ENCODE peak calls at places on chromosomes 11 and 22, in four cellular contexts. T, S, E and J are unnamed samples.

GRCh38 chr11:28767574-28767973 is 659.4 kb downstream of the METTL15 start:
- DNase-seq in T (no peak), S (no peak), E (peak; percentile 54), J (no peak)

GRCh38 chr11:102405501-102405900 is 47.1 kb downstream of the TMEM123 start:
- DNase-seq in T (no peak), S (no peak), E (no peak), J (no peak)

GRCh38 chr11:6813651-6814050 is 14.2 kb upstream of the OR6A2 start:
- DNase-seq in T (no peak), S (no peak), E (no peak), J (no peak)

GRCh38 chr11:119417726-119418540 is 5.0 kb downstream of the THY1 start:
- DNase-seq in T (no peak), S (no peak), E (peak; percentile 80), J (no peak)

GRCh38 chr22:36286096-36286957 is 33.4 kb downstream of the APOL1 start:
- DNase-seq in T (peak; percentile 85), S (peak; percentile 88), E (peak; percentile 80), J (peak; percentile 89)

GRCh38 chr11:116835042-116835772 is 2.2 kb downstream of the APOA1 start:
- DNase-seq in T (peak; percentile 57), S (no peak), E (no peak), J (no peak)

GRCh38 chr11:128620306-128621175 is 33.2 kb upstream of the ETS1 start:
- DNase-seq in T (no peak), S (no peak), E (peak; percentile 6), J (no peak)

GRCh38 chr22:32005453-32005852 is 37.6 kb upstream of the SLC5A1 start:
- DNase-seq in T (no peak), S (no peak), E (peak; percentile 66), J (no peak)

GRCh38 chr11:128716661-128717210 is 22.9 kb downstream of the FLI1 start:
- DNase-seq in T (no peak), S (no peak), E (peak; percentile 79), J (no peak)

GRCh38 chr22:20456064-20456721 is 18.6 kb upstream of the SCARF2 start:
- DNase-seq in T (peak; percentile 75), S (peak; percentile 84), E (peak; percentile 91), J (peak; percentile 75)

GRCh38 chr11:30919389-30920172 is 333.4 kb upstream of the MPPED2 start:
- DNase-seq in T (peak; percentile 36), S (no peak), E (no peak), J (no peak)

GRCh38 chr11:69439127-69439526 is 42.3 kb upstream of the LINC01488 start:
- DNase-seq in T (no peak), S (no peak), E (no peak), J (no peak)

GRCh38 chr22:17781319-17782031 is 7.2 kb upstream of the BID start:
- DNase-seq in T (no peak), S (no peak), E (peak; percentile 89), J (peak; percentile 54)

GRCh38 chr22:43289551-43289963 is 53.6 kb downstream of the SCUBE1 start:
- DNase-seq in T (no peak), S (peak; percentile 61), E (peak; percentile 14), J (no peak)

GRCh38 chr22:22773979-22774738 is 113.5 kb upstream of the IGLL5 start:
- DNase-seq in T (no peak), S (no peak), E (no peak), J (no peak)